ENCODE peak calls at places on chromosomes 4 and X, in six cellular contexts. W is OCI-LY7, F is hepatocyte, D is GM23338, V is GM23248, K is MM.1S. Z is an unnamed sample.

GRCh38 chr4:2817701-2818350 is 24.9 kb downstream of the SH3BP2 start:
- DNase-seq in F (peak), D (peak), K (peak), V (peak), W (no peak), Z (peak)

GRCh38 chrX:148156986-148157385 is 175.8 kb downstream of the FMR1NB start:
- DNase-seq in D (no peak), F (no peak), K (no peak), W (no peak), V (no peak), Z (no peak)

GRCh38 chr4:48898733-48899431 is 7.7 kb downstream of the OCIAD2 start:
- DNase-seq in W (peak), V (no peak), K (no peak), D (no peak), F (no peak), Z (no peak)

GRCh38 chr4:139053909-139054308 is 38.3 kb downstream of the NOCT start:
- DNase-seq in D (no peak), V (no peak), W (no peak), F (no peak), K (no peak), Z (no peak)

GRCh38 chr4:130043796-130044195 is 947.8 kb downstream of the C4orf33 start:
- DNase-seq in V (no peak), K (no peak), D (no peak), W (no peak), F (peak), Z (no peak)

GRCh38 chr4:77104405-77105292 is 28.9 kb upstream of the CCNI start:
- DNase-seq in K (no peak), F (peak), W (no peak), V (peak), D (no peak), Z (no peak)

GRCh38 chr4:120406960-120407359 is 340.3 kb upstream of the MAD2L1 start:
- DNase-seq in D (peak), K (no peak), W (no peak), V (no peak), F (no peak), Z (no peak)

GRCh38 chr4:80989921-80990544 is 40.5 kb upstream of the BMP3 start:
- DNase-seq in V (peak), W (peak), D (peak), K (peak), F (peak), Z (peak)

GRCh38 chrX:49184294-49185061 is 1.7 kb downstream of the PRICKLE3 start:
- DNase-seq in F (peak), D (peak), K (no peak), W (peak), V (peak), Z (peak)

GRCh38 chr4:25068386-25068785 is 37.6 kb upstream of the LGI2 start:
- DNase-seq in F (no peak), K (no peak), V (no peak), W (no peak), D (no peak), Z (no peak)

GRCh38 chrX:39456894-39457600 is 640.7 kb downstream of the BCOR start:
- DNase-seq in F (peak), V (peak), D (no peak), K (no peak), W (no peak), Z (no peak)
- TF ChIP-seq EZH2phosphoT487 in F (no peak), V (no peak), D (no peak), K (no peak), W (no peak), Z (no peak)

GRCh38 chr4:156560701-156561100 is 410.9 kb downstream of the PDGFC start:
- DNase-seq in D (no peak), W (no peak), V (peak), K (no peak), F (no peak), Z (no peak)
- H2AFZ ChIP-seq in D (peak), W (no peak), V (no peak), K (no peak), F (no peak), Z (no peak)

DNA sequence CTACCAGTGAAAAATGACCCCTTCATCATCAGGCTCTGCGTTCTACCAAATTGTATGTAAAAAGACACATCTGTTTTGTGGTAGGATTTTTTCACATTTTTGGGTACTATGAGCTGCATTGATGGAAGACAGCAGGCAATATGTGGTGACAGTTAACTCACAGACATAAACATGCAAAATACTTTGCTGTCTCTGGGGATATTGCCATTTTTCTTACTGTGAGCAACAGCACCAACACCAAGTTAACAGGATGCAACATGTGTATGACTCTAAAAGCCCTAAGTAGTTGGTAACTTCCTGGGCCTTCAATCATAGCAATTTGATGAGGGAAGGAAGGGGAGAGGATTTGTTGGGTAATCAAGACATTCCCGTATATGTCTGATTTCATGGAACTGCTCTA is 56.4 kb upstream of the DRP2 start:
- DNase-seq in D (no peak), V (no peak), W (no peak), F (no peak), K (no peak), Z (no peak)
- TF ChIP-seq EZH2phosphoT487 in D (no peak), V (no peak), W (no peak), F (no peak), K (no peak), Z (no peak)

GRCh38 chrX:51891821-51892551 is 1.4 kb upstream of the MAGED1 start:
- DNase-seq in F (peak), W (peak), V (peak), K (no peak), D (peak), Z (no peak)

GRCh38 chrX:51893931-51894696 is 691 bp downstream of the MAGED1 start:
- DNase-seq in D (peak), K (peak), W (peak), F (peak), V (peak), Z (no peak)

GRCh38 chrX:51892921-51893745 is at the start of gene MAGED1:
- DNase-seq in W (peak), D (peak), F (peak), K (peak), V (peak), Z (no peak)

GRCh38 chrX:51889851-51890250 is 3.6 kb upstream of the MAGED1 start:
- DNase-seq in W (no peak), K (no peak), V (no peak), D (no peak), F (no peak), Z (no peak)

GRCh38 chrX:51891245-51891644 is 2.2 kb upstream of the MAGED1 start:
- DNase-seq in K (no peak), F (no peak), V (no peak), W (no peak), D (no peak), Z (no peak)
- H2AFZ ChIP-seq in K (no peak), F (no peak), V (no peak), W (no peak), D (no peak), Z (no peak)

GRCh38 chrX:118824173-118824782 is 654 bp downstream of the ZCCHC12 start:
- DNase-seq in D (peak), F (no peak), K (no peak), W (no peak), V (no peak), Z (no peak)

GRCh38 chrX:118823263-118824172 is at the start of gene ZCCHC12:
- DNase-seq in F (peak), W (no peak), D (peak), K (peak), V (peak), Z (peak)
- TF ChIP-seq EZH2phosphoT487 in F (no peak), W (no peak), D (no peak), K (no peak), V (no peak), Z (no peak)

DNA sequence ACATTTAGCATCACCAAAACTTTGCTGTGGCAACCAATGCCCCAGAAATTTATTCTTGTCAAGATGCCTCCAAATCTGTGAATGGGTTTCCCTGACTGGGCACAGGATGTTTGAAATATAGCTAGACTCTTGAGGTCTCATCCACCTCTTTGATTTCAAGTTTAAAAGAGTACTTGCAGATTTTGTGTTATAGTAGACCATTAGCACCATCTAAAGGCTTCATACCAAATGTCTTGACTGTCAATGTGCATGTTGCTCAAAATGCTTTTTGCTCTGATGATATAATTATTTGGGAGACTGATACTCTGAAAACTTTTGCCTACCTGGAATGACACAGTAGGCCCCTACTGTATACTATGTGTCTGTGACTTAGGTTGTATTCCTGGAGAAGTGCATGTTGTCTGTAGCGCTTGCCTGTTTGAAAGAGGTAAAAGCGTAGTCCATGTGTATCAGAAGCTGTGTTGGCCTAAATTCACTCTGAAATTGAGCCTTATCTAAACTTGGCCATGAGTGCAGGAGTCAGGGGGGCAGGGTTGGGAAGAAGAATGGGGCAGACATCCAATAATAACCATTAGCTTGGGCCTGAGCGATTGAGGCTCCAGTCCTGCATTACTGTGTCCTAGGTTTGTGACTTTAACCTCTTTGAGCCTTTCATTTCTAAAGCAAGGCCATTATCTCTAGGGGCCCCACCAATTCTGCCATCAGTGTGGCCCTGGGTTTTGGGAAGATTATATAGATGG is 33.8 kb downstream of the NDP start:
- DNase-seq in F (no peak), K (no peak), V (peak), D (no peak), W (no peak), Z (no peak)
- H2AFZ ChIP-seq in F (no peak), K (no peak), V (no peak), D (no peak), W (no peak), Z (no peak)

DNA sequence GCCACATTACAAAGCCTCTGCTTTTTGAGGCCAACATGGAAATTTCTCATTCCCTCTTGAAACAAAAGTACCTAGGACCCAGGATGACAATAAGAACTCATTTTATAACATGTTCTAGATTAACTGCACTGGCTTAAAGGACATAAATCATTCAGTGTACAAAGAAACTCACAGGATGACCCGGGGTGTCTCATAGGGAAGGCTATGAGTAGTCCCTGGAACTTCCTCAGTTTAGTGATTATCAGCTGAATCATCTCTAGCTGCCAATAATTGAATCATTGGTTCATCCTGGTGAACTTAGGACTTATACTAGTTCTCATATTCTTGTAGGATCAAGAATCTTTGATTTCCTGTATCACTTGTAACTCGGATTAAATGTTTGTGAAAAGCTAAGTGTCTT is 95.8 kb upstream of the WDR1 start:
- DNase-seq in K (no peak), W (no peak), V (peak), F (no peak), D (no peak), Z (no peak)
- TF ChIP-seq EZH2phosphoT487 in K (no peak), W (no peak), V (no peak), F (no peak), D (no peak), Z (no peak)

GRCh38 chr4:177117256-177117655 is 192.4 kb upstream of the NEIL3 start:
- DNase-seq in F (no peak), V (no peak), K (no peak), W (no peak), D (peak), Z (no peak)
- H2AFZ ChIP-seq in F (no peak), V (no peak), K (no peak), W (no peak), D (peak), Z (no peak)

GRCh38 chrX:138492371-138492770 is 219.1 kb downstream of the FGF13 start:
- DNase-seq in F (no peak), K (no peak), V (no peak), D (no peak), W (no peak), Z (no peak)
- TF ChIP-seq EZH2phosphoT487 in F (no peak), K (no peak), V (no peak), D (no peak), W (no peak), Z (no peak)

DNA sequence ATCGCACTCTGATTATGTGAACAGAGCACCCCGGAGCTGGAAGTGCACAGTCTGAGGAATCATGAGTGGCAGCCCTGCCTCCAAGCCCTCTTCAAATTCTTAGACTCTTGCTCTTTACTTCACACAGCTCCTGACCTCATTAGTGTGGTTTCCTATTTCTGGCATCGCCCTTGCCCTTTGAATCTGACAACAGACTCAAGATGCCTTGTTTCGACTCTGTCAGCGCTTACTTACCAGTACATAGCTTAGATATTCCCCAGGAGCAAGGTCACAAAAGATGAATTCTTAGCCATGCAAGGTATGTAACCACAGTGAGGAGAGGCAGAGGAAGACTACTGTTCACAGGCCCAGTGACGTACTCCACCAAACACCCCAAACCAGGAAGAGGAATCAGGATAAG is 167.2 kb downstream of the KDR start:
- DNase-seq in D (no peak), K (no peak), W (no peak), V (peak), F (no peak), Z (no peak)
- H2AFZ ChIP-seq in D (no peak), K (no peak), W (no peak), V (no peak), F (no peak), Z (no peak)

Z was measured in HCT116.